ENCODE peak calls at places on chromosomes 13 and 19, in five cellular contexts. Q, Z, G, R and B are unnamed samples.

GRCh38 chr19:49427855-49428546 is 2.8 kb downstream of the GFY start:
- DNase-seq in Q (no peak), Z (no peak), G (no peak), R (no peak), B (no peak)

GRCh38 chr19:6813659-6814058 is 41.2 kb downstream of the VAV1 start:
- DNase-seq in Q (no peak), Z (no peak), G (no peak), R (no peak), B (no peak)

GRCh38 chr19:35592226-35592625 is 6.3 kb downstream of the PMIS2 start:
- DNase-seq in Q (no peak), Z (no peak), G (peak; percentile 55), R (no peak), B (no peak)

GRCh38 chr19:16611121-16611520 is 16.9 kb downstream of the MED26 start:
- DNase-seq in Q (no peak), Z (no peak), G (no peak), R (no peak), B (no peak)

GRCh38 chr13:42747399-42747873 is 33.9 kb upstream of the FAM216B start:
- DNase-seq in Q (no peak), Z (no peak), G (no peak), R (peak; percentile 99), B (peak; percentile 13)

GRCh38 chr19:8261881-8262280 is 46.3 kb downstream of the CD320 start:
- DNase-seq in Q (no peak), Z (no peak), G (no peak), R (no peak), B (no peak)

GRCh38 chr13:111512707-111513106 is 192.3 kb downstream of the TEX29 start:
- DNase-seq in Q (no peak), Z (no peak), G (no peak), R (no peak), B (no peak)

GRCh38 chr13:72808917-72809500 is 27.1 kb downstream of the PIBF1 start:
- DNase-seq in Q (no peak), Z (no peak), G (no peak), R (no peak), B (no peak)

GRCh38 chr13:86446311-86446710 is 647.1 kb upstream of the SLITRK6 start:
- DNase-seq in Q (no peak), Z (peak; percentile 20), G (no peak), R (no peak), B (no peak)

GRCh38 chr19:7488736-7489353 is at the start of gene PEX11G:
- DNase-seq in Q (peak; percentile 93), Z (peak; percentile 96), G (peak; percentile 93), R (no peak), B (peak; percentile 96)

GRCh38 chr13:24271611-24272451 is 37.5 kb upstream of the C1QTNF9 start:
- DNase-seq in Q (peak; percentile 75), Z (peak; percentile 83), G (no peak), R (no peak), B (peak; percentile 9)

GRCh38 chr13:23792680-23793079 is 96.5 kb downstream of the MIPEP start:
- DNase-seq in Q (no peak), Z (no peak), G (no peak), R (no peak), B (no peak)

GRCh38 chr19:10551698-10552301 is 8.1 kb downstream of the ATG4D start:
- DNase-seq in Q (no peak), Z (no peak), G (no peak), R (no peak), B (no peak)

GRCh38 chr13:97279079-97279411 is 56.9 kb downstream of the MBNL2 start:
- DNase-seq in Q (no peak), Z (no peak), G (no peak), R (no peak), B (no peak)

GRCh38 chr19:53945441-53945840 is 17.3 kb upstream of the CACNG8 start:
- DNase-seq in Q (no peak), Z (no peak), G (no peak), R (no peak), B (no peak)

GRCh38 chr13:80705371-80706163 is 364.6 kb upstream of the SPRY2 start:
- DNase-seq in Q (no peak), Z (no peak), G (no peak), R (no peak), B (no peak)

GRCh38 chr13:36006347-36006746 is 124.8 kb downstream of the DCLK1 start:
- DNase-seq in Q (no peak), Z (no peak), G (no peak), R (no peak), B (no peak)